ENCODE peak calls at places on chromosomes 12 and 14, in six cellular contexts. K is fibroblast of lung, Z is neural progenitor cell, R is H1, U is PC-3, S is endothelial cell of umbilical vein. E is an unnamed sample.

GRCh38 chr12:105523164-105524057 is 192.9 kb downstream of the C12orf75 start:
- DNase-seq in Z (peak), S (peak), U (no peak), K (peak), R (no peak), E (no peak)

GRCh38 chr14:106436310-106436905 is 910.0 kb downstream of the TMEM121 start:
- DNase-seq in K (no peak), S (no peak), Z (no peak), R (no peak), U (no peak), E (no peak)

GRCh38 chr14:101084436-101084826 is 180.9 kb upstream of the RTL1 start:
- DNase-seq in U (no peak), K (no peak), Z (no peak), S (no peak), R (no peak), E (no peak)

GRCh38 chr12:12922191-12922616 is 29.8 kb downstream of the GPRC5D start:
- DNase-seq in K (peak), Z (no peak), S (peak), U (peak), R (no peak), E (no peak)

GRCh38 chr12:100215209-100215608 is 14.6 kb downstream of the ACTR6 start:
- DNase-seq in R (no peak), U (no peak), K (no peak), S (no peak), Z (no peak), E (no peak)

GRCh38 chr12:68785823-68786222 is 22.2 kb upstream of the MDM2 start:
- DNase-seq in U (no peak), R (no peak), Z (no peak), K (no peak), S (no peak), E (no peak)

GRCh38 chr14:76752744-76753143 is 8.5 kb upstream of the VASH1 start:
- DNase-seq in U (no peak), R (no peak), S (no peak), Z (peak), K (no peak), E (no peak)

GRCh38 chr12:32659908-32660440 is 19.1 kb upstream of the DNM1L start:
- DNase-seq in S (peak), R (no peak), U (no peak), K (no peak), Z (no peak), E (no peak)

GRCh38 chr14:53692451-53693330 is 263.9 kb downstream of the BMP4 start:
- DNase-seq in R (no peak), Z (no peak), S (no peak), K (no peak), U (no peak), E (no peak)

GRCh38 chr12:92505373-92506340 is 197.1 kb upstream of the PLEKHG7 start:
- DNase-seq in K (peak), S (peak), U (no peak), Z (peak), R (no peak), E (no peak)

GRCh38 chr12:55686366-55687010 is 21.2 kb downstream of the ITGA7 start:
- DNase-seq in U (no peak), Z (no peak), S (no peak), K (no peak), R (no peak), E (no peak)

GRCh38 chr14:100542619-100543205 is 44.5 kb downstream of the BEGAIN start:
- DNase-seq in U (no peak), R (no peak), K (no peak), Z (no peak), S (no peak), E (no peak)

GRCh38 chr12:50647479-50647878 is 116.4 kb upstream of the ATF1 start:
- DNase-seq in Z (no peak), R (no peak), U (peak), K (peak), S (no peak), E (no peak)

GRCh38 chr14:37416264-37416663 is 178.8 kb downstream of the FOXA1 start:
- DNase-seq in U (no peak), K (no peak), S (no peak), R (no peak), Z (no peak), E (no peak)

GRCh38 chr14:37417151-37417550 is 177.9 kb downstream of the FOXA1 start:
- DNase-seq in Z (no peak), S (no peak), U (no peak), R (no peak), K (no peak), E (no peak)

GRCh38 chr14:37413504-37414003 is 181.5 kb downstream of the FOXA1 start:
- DNase-seq in R (no peak), U (no peak), Z (no peak), K (no peak), S (no peak), E (no peak)

GRCh38 chr14:37411079-37411735 is 183.8 kb downstream of the FOXA1 start:
- DNase-seq in Z (no peak), U (no peak), R (no peak), S (no peak), K (no peak), E (no peak)

DNA sequence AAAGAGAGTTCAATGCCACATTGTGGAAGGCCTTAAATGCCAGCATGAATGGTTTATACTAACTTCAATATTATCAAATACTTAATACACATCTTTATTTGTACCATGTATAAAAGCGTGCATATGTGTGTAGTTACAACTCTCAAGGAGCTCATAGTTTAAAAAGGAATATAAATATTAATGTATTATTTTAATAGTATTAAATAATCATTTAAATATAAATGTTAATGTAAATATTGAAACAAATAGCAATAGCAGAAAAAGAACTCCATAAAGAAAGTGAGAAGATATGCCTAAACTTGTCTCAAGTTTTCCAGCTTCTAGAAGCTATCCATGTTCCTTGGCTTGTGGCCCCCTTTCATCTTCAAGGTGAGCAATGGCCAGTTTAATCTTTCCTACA is 182.0 kb downstream of the FOXA1 start:
- DNase-seq in Z (no peak), R (no peak), S (no peak), U (no peak), K (no peak), E (no peak)
- H3K4me2 ChIP-seq in Z (no peak), R (no peak), S (no peak), U (no peak), K (no peak), E (no peak)

GRCh38 chr12:57241556-57242310 is 9.3 kb downstream of the STAC3 start:
- DNase-seq in U (no peak), Z (no peak), S (no peak), R (no peak), K (no peak), E (no peak)

GRCh38 chr12:57238854-57239554 is 9.5 kb downstream of the SHMT2 start:
- DNase-seq in Z (peak), U (peak), S (peak), R (no peak), K (peak), E (peak)

GRCh38 chr12:57240926-57241555 is 9.9 kb downstream of the STAC3 start:
- DNase-seq in Z (peak), S (no peak), U (peak), K (no peak), R (no peak), E (no peak)

GRCh38 chr12:57239587-57240068 is 10.1 kb downstream of the SHMT2 start:
- DNase-seq in S (no peak), K (no peak), R (no peak), U (no peak), Z (no peak), E (no peak)

GRCh38 chr12:57240069-57240921 is 10.7 kb downstream of the STAC3 start:
- DNase-seq in Z (peak), K (peak), R (no peak), U (peak), S (no peak), E (no peak)
- TF ChIP-seq CTCF in Z (no peak), K (no peak), R (no peak), U (peak), S (no peak), E (no peak)

GRCh38 chr12:30797689-30798088 is 42.9 kb upstream of the CAPRIN2 start:
- DNase-seq in K (no peak), S (no peak), U (no peak), Z (no peak), R (no peak), E (no peak)

GRCh38 chr12:30796508-30796780 is 41.7 kb upstream of the CAPRIN2 start:
- DNase-seq in R (no peak), K (peak), S (no peak), Z (peak), U (peak), E (peak)

GRCh38 chr12:30795660-30796507 is 41.1 kb upstream of the CAPRIN2 start:
- DNase-seq in S (peak), U (peak), K (peak), Z (peak), R (no peak), E (peak)

GRCh38 chr12:30795410-30795659 is 40.6 kb upstream of the CAPRIN2 start:
- DNase-seq in Z (no peak), U (no peak), R (no peak), K (no peak), S (no peak), E (no peak)

GRCh38 chr12:30796891-30797371 is 42.2 kb upstream of the CAPRIN2 start:
- DNase-seq in R (no peak), K (peak), U (peak), Z (peak), S (peak), E (no peak)
- TF ChIP-seq EZH2 in R (no peak), K (no peak), U (no peak), Z (no peak), S (no peak), E (no peak)

DNA sequence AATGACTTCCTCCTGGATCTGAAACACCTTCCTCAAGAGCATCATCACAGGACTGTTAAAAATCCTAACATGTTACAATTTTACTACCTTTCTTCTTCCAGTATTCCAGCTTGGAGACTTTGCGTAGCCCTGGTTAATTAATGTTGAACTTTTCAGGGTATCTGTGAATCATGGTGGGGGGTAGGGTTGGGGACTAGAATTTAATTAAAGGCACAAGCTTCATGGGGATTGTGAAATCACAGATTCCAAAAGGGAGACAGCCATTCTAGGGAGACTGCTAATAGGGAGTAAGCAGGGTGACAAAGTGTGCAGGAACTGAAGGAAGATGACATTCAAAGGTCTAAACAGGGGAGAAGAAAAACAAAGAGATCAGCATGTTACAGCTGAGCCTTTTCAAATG is 581.9 kb downstream of the DIO2 start:
- DNase-seq in R (no peak), U (no peak), S (no peak), Z (peak), K (no peak), E (no peak)
- H3K4me2 ChIP-seq in R (no peak), U (no peak), S (no peak), Z (no peak), K (no peak), E (no peak)

GRCh38 chr12:52119398-52120254 is 40.1 kb downstream of the SMIM41 start:
- DNase-seq in U (peak), K (peak), S (peak), Z (peak), R (peak), E (peak)
- TF ChIP-seq CTCF in U (peak), K (peak), S (peak), Z (peak), R (peak), E (peak)

E was measured in PC-9.